ENCODE peak calls at places on chromosome 5, in seven cellular contexts. H is fibroblast of lung, N is type B pancreatic cell, M is testis, W is body of pancreas, T is astrocyte, F is cardiac muscle cell. R is an unnamed sample.

GRCh38 chr5:153490124-153491085 is at the start of gene GRIA1:
- DNase-seq in H (peak), N (no peak), M (no peak), W (no peak), T (peak), F (peak), R (peak)

GRCh38 chr5:149363345-149363744 is 5.5 kb downstream of the PCYOX1L start:
- DNase-seq in H (no peak), N (no peak), M (no peak), W (no peak), T (no peak), F (no peak), R (no peak)

GRCh38 chr5:115333164-115333563 is 36.7 kb upstream of the CCDC112 start:
- DNase-seq in H (peak), N (no peak), M (no peak), W (no peak), T (peak), F (peak), R (no peak)

GRCh38 chr5:104179057-104179456 is 616.5 kb upstream of the NUDT12 start:
- DNase-seq in H (peak), N (no peak), M (peak), W (peak), T (peak), F (peak), R (peak)

GRCh38 chr5:74336286-74336685 is 304.2 kb downstream of the ENC1 start:
- DNase-seq in H (no peak), N (no peak), M (no peak), W (no peak), T (no peak), F (no peak), R (peak)

GRCh38 chr5:126624534-126624933 is 23.8 kb downstream of the PHAX start:
- DNase-seq in H (peak), N (no peak), M (no peak), W (no peak), T (peak), F (peak), R (no peak)

GRCh38 chr5:83562817-83563557 is 91.4 kb downstream of the VCAN start:
- DNase-seq in H (peak), N (no peak), M (no peak), W (no peak), T (no peak), F (peak), R (no peak)

GRCh38 chr5:140633081-140633471 is at the start of gene CD14:
- DNase-seq in H (peak), N (no peak), M (peak), W (peak), T (no peak), F (peak), R (no peak)

GRCh38 chr5:132677191-132677590 is 3.4 kb downstream of the IL4 start:
- DNase-seq in H (peak), N (peak), M (peak), W (peak), T (peak), F (peak), R (peak)
- TF ChIP-seq CTCF in H (peak), N (no peak), M (no peak), W (no peak), T (peak), F (peak), R (no peak)

GRCh38 chr5:169791251-169791650 is 154.2 kb downstream of the DOCK2 start:
- DNase-seq in H (no peak), N (no peak), M (no peak), W (no peak), T (peak), F (no peak), R (no peak)
- TF ChIP-seq CTCF in H (no peak), N (no peak), M (no peak), W (no peak), T (no peak), F (no peak), R (no peak)

DNA sequence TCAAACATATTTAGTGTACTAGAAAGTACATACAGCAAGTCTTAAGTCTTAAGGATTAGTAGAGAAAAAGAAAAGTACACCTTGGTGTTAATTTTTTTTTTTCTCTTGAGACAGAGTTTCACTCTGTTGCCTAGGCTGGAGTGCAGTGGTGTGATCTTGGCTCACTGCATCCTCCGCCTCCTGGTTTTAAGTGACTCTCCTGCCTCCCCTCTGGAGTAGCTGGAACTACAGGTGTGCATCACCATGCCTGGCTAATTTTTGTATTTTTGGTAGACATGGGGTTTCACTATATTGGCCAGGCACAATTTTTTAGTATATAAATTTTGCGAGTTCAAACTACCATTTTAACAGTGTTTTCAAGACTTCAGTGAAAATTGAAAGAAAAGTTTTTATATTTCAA is 1941.1 kb upstream of the CDH6 start:
- DNase-seq in H (no peak), N (no peak), M (no peak), W (no peak), T (no peak), F (no peak), R (no peak)
- TF ChIP-seq CTCF in H (no peak), N (no peak), M (no peak), W (no peak), T (no peak), F (no peak), R (no peak)

GRCh38 chr5:135697251-135697958 is 118.6 kb upstream of the CXCL14 start:
- DNase-seq in H (no peak), N (no peak), M (no peak), W (no peak), T (no peak), F (no peak), R (no peak)
- TF ChIP-seq CTCF in H (no peak), N (no peak), M (no peak), W (no peak), T (no peak), F (no peak), R (no peak)

GRCh38 chr5:142945845-142946244 is 175.7 kb downstream of the ARHGAP26 start:
- DNase-seq in H (no peak), N (no peak), M (no peak), W (no peak), T (no peak), F (no peak), R (no peak)

GRCh38 chr5:142944140-142944539 is 174.0 kb downstream of the ARHGAP26 start:
- DNase-seq in H (peak), N (no peak), M (no peak), W (no peak), T (peak), F (no peak), R (no peak)

GRCh38 chr5:142945321-142945720 is 175.1 kb downstream of the ARHGAP26 start:
- DNase-seq in H (no peak), N (no peak), M (no peak), W (no peak), T (no peak), F (no peak), R (no peak)

GRCh38 chr5:142946547-142947426 is 176.6 kb downstream of the ARHGAP26 start:
- DNase-seq in H (no peak), N (no peak), M (peak), W (peak), T (no peak), F (no peak), R (no peak)

GRCh38 chr5:142947427-142947709 is 177.2 kb downstream of the ARHGAP26 start:
- DNase-seq in H (no peak), N (no peak), M (no peak), W (no peak), T (no peak), F (no peak), R (no peak)
- TF ChIP-seq CTCF in H (no peak), N (no peak), M (no peak), W (no peak), T (no peak), F (no peak), R (no peak)

DNA sequence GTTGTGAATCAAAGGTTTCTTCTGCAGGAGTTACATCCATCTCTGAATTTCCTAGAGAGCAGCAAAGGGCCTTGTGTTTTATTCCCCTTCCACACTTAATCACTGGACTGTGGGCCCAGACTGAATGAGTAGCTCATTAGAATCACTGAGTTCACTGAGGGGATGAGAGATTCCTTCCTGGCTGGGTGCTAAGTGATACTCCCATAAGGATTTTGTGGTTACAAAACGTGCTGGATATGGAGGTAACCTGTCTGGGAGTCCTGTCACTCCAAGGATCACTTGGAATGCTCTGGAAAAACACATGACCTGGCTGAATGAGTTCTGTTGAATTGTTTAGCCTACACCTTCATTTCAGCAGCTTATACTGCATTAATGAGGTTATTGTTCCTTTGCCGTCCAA is 83.0 kb downstream of the MEF2C start:
- DNase-seq in H (no peak), N (no peak), M (no peak), W (no peak), T (peak), F (no peak), R (no peak)
- TF ChIP-seq CTCF in H (no peak), N (no peak), M (no peak), W (no peak), T (no peak), F (no peak), R (no peak)

GRCh38 chr5:131530706-131531331 is 104.2 kb downstream of the RAPGEF6 start:
- DNase-seq in H (no peak), N (no peak), M (no peak), W (no peak), T (no peak), F (no peak), R (no peak)

GRCh38 chr5:131532016-131532640 is 102.9 kb downstream of the RAPGEF6 start:
- DNase-seq in H (no peak), N (no peak), M (no peak), W (no peak), T (no peak), F (no peak), R (no peak)

GRCh38 chr5:131536211-131536826 is 98.7 kb downstream of the RAPGEF6 start:
- DNase-seq in H (peak), N (no peak), M (no peak), W (no peak), T (peak), F (peak), R (no peak)

GRCh38 chr5:131534995-131535394 is 100.0 kb downstream of the RAPGEF6 start:
- DNase-seq in H (peak), N (no peak), M (no peak), W (no peak), T (peak), F (no peak), R (no peak)

DNA sequence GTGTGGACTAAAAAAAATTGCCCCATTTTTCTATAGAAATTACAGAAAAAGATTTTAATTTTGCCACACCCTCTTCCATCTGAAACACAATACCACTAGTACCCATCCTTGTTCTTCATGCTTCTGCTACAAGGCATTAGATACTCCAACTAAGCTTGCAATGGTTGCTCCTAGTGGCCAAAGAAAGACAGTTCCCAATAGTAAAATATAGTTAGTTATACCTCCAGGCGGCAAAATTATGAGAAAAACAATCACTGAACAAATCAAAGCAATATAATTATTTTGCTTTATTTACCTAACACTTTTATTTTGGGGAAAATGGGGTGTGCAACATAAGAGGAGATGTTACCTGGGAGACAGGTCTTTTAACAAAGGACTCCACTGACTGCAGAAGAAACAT is 101.2 kb downstream of the RAPGEF6 start:
- DNase-seq in H (no peak), N (no peak), M (no peak), W (no peak), T (no peak), F (no peak), R (no peak)
- TF ChIP-seq CTCF in H (peak), N (peak), M (no peak), W (no peak), T (peak), F (peak), R (no peak)

DNA sequence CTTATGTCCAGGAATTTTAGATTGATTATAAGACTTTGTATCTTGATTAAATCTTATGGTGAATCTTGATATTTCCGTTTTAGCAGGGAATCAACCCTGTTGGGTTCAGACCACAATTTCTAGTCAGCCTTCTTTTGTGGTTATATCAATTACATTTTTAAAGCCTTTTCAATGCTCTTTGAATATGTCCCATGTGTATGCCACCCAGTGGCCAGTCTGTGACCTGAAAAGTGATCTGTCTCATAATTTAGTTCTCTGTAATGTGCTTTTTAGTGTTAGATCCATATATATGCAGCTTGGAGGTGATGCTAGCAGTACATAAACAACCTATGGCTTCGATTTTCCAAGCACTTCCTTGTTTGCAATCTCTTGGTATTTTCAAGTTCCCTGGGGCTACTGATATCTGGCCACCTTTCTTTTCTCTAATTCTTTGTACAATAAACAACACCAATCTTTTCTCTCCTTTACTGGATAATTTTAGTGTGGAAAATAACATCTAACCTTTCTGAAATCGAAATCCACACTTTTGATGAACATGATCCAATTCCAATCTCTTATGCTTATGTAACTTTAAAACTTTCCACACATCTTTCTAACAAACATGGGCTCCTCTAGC is 28.8 kb downstream of the PDE8B start:
- DNase-seq in H (peak), N (no peak), M (no peak), W (no peak), T (no peak), F (peak), R (no peak)
- TF ChIP-seq CTCF in H (peak), N (peak), M (no peak), W (peak), T (peak), F (peak), R (peak)

GRCh38 chr5:179344301-179345178 is 721 bp downstream of the ADAMTS2 start:
- DNase-seq in H (no peak), N (no peak), M (no peak), W (no peak), T (no peak), F (peak), R (peak)
- TF ChIP-seq CTCF in H (no peak), N (peak), M (no peak), W (no peak), T (no peak), F (no peak), R (peak)